ENCODE peak calls at places on chromosomes 13 and 19, in six cellular contexts. T is ovary, C is HFF-Myc, S is body of pancreas, Z is epithelial cell of esophagus, N is heart left ventricle. M is an unnamed sample.

GRCh38 chr13:112010714-112011113 is 56.2 kb upstream of the SOX1 start:
- DNase-seq in T (no peak), C (no peak), S (no peak), Z (no peak), N (no peak), M (no peak)

GRCh38 chr19:41324231-41324702 is 14.3 kb downstream of the CCDC97 start:
- DNase-seq in T (no peak), C (no peak), S (no peak), Z (no peak), N (peak), M (peak)

GRCh38 chr13:40017662-40018262 is 362.3 kb downstream of the COG6 start:
- DNase-seq in T (no peak), C (no peak), S (no peak), Z (no peak), N (no peak), M (no peak)

GRCh38 chr13:25529425-25529824 is 157.7 kb downstream of the ATP8A2 start:
- DNase-seq in T (no peak), C (no peak), S (no peak), Z (peak), N (no peak), M (no peak)

GRCh38 chr19:18446811-18447359 is 9.0 kb upstream of the ISYNA1 start:
- DNase-seq in T (no peak), C (no peak), S (no peak), Z (no peak), N (no peak), M (no peak)

GRCh38 chr13:100235311-100235901 is 146.5 kb downstream of the PCCA start:
- DNase-seq in T (no peak), C (peak), S (no peak), Z (peak), N (no peak), M (peak)

GRCh38 chr19:9132422-9132821 is 5.7 kb upstream of the OR7G3 start:
- DNase-seq in T (no peak), C (no peak), S (no peak), Z (no peak), N (no peak), M (no peak)

GRCh38 chr19:5767949-5768348 is 16.6 kb downstream of the PRR22 start:
- DNase-seq in T (no peak), C (no peak), S (no peak), Z (no peak), N (no peak), M (no peak)

GRCh38 chr19:6224308-6224675 is 55.5 kb downstream of the MLLT1 start:
- DNase-seq in T (no peak), C (no peak), S (no peak), Z (no peak), N (no peak), M (no peak)

GRCh38 chr13:57409121-57409520 is 222.4 kb upstream of the PCDH17 start:
- DNase-seq in T (no peak), C (no peak), S (no peak), Z (no peak), N (no peak), M (no peak)

GRCh38 chr13:97058417-97058816 is 64.1 kb upstream of the OXGR1 start:
- DNase-seq in T (no peak), C (no peak), S (no peak), Z (no peak), N (no peak), M (peak)

GRCh38 chr19:19514215-19514633 is 1.1 kb downstream of the TSSK6 start:
- DNase-seq in T (peak), C (no peak), S (peak), Z (no peak), N (peak), M (peak)

GRCh38 chr13:68927387-68928026 is 1180.1 kb upstream of the ATXN8OS start:
- DNase-seq in T (no peak), C (no peak), S (peak), Z (peak), N (no peak), M (peak)

GRCh38 chr19:19053508-19054314 is 10.1 kb upstream of the SLC25A42 start:
- DNase-seq in T (peak), C (no peak), S (peak), Z (peak), N (peak), M (peak)

GRCh38 chr13:30884543-30884942 is 21.5 kb upstream of the MEDAG start:
- DNase-seq in T (no peak), C (no peak), S (no peak), Z (no peak), N (no peak), M (no peak)

GRCh38 chr19:27794444-27795042 is 1418.4 kb downstream of the UQCRFS1 start:
- DNase-seq in T (no peak), C (no peak), S (no peak), Z (peak), N (no peak), M (peak)

GRCh38 chr19:39307233-39307821 is 11.1 kb downstream of the IFNL1 start:
- DNase-seq in T (no peak), C (no peak), S (no peak), Z (peak), N (no peak), M (no peak)

GRCh38 chr19:12838182-12838890 is at the start of gene MAST1:
- DNase-seq in T (no peak), C (no peak), S (peak), Z (peak), N (no peak), M (no peak)
- H3K4me3 ChIP-seq in T (no peak), C (peak), S (no peak), Z (peak), N (no peak), M (no peak)

GRCh38 chr13:35349673-35350278 is 126.7 kb downstream of the MAB21L1 start:
- DNase-seq in T (no peak), C (no peak), S (no peak), Z (peak), N (no peak), M (peak)

GRCh38 chr13:35354305-35354704 is 122.2 kb downstream of the MAB21L1 start:
- DNase-seq in T (no peak), C (no peak), S (no peak), Z (no peak), N (no peak), M (no peak)

GRCh38 chr13:35356572-35356971 is 119.9 kb downstream of the MAB21L1 start:
- DNase-seq in T (no peak), C (no peak), S (no peak), Z (no peak), N (no peak), M (no peak)

GRCh38 chr13:35349052-35349451 is 127.4 kb downstream of the MAB21L1 start:
- DNase-seq in T (no peak), C (no peak), S (no peak), Z (no peak), N (no peak), M (no peak)

DNA sequence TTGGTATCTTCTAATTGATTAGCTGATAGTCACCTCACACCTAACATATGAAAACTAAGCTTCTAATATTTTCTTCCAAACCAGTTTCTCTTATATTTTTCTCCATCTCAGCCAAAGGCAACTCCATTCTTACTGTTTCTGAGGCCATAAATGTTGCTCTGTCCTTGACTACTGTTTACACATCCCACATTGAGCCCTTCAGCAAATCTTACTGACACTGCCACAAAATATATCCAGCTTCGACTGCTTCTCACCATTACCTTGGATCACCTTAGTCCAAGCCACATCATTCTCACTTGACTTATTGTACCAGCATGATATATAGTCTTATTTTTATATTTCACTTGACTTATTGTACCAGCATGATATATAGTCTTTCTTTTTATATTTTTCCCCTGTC is 121.6 kb downstream of the MAB21L1 start:
- DNase-seq in T (no peak), C (no peak), S (no peak), Z (no peak), N (no peak), M (no peak)
- TF ChIP-seq CTCF in T (no peak), C (no peak), S (no peak), Z (no peak), N (no peak), M (no peak)

DNA sequence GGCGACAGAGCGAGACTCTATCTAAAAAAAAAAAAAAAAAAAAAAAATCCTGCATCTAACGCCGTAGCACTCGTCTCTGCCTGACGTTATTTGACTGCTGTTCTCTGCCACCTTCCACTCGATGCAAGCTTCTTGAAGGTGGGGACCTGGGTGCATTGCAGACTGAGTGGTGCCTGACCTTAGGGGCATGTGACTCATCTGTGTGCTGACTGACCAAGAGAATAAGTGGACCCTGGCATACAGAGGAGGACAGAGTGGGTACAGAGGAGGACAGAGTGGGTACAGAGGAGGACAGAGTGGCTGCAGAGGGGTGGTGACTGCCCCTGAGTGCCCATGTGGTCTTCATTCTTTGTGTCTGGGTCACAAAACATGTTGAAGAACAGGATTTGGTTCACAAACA is 7.6 kb downstream of the WTIP start:
- DNase-seq in T (no peak), C (no peak), S (no peak), Z (no peak), N (no peak), M (no peak)
- H3K4me3 ChIP-seq in T (no peak), C (no peak), S (no peak), Z (no peak), N (no peak), M (no peak)

GRCh38 chr13:91383836-91384235 is 14.6 kb upstream of the GPC5 start:
- DNase-seq in T (no peak), C (no peak), S (no peak), Z (no peak), N (no peak), M (no peak)

GRCh38 chr13:91384891-91385290 is 13.5 kb upstream of the GPC5 start:
- DNase-seq in T (no peak), C (no peak), S (no peak), Z (no peak), N (no peak), M (no peak)

GRCh38 chr13:91381371-91381770 is 17.1 kb upstream of the GPC5 start:
- DNase-seq in T (no peak), C (no peak), S (no peak), Z (peak), N (no peak), M (peak)
- TF ChIP-seq CTCF in T (no peak), C (peak), S (peak), Z (peak), N (peak), M (peak)

GRCh38 chr13:108495686-108496363 is 133.6 kb upstream of the MYO16 start:
- DNase-seq in T (no peak), C (no peak), S (no peak), Z (peak), N (no peak), M (peak)
- H3K4me3 ChIP-seq in T (no peak), C (peak), S (no peak), Z (no peak), N (peak), M (peak)

GRCh38 chr13:45473627-45474026 is 8.9 kb downstream of the COG3 start:
- DNase-seq in T (no peak), C (no peak), S (no peak), Z (no peak), N (no peak), M (peak)
- TF ChIP-seq CTCF in T (no peak), C (no peak), S (peak), Z (peak), N (no peak), M (peak)

GRCh38 chr19:55581828-55582223 is 1.2 kb upstream of the ZNF579 start:
- DNase-seq in T (no peak), C (no peak), S (no peak), Z (no peak), N (no peak), M (no peak)
- H3K4me3 ChIP-seq in T (no peak), C (no peak), S (no peak), Z (no peak), N (no peak), M (no peak)

DNA sequence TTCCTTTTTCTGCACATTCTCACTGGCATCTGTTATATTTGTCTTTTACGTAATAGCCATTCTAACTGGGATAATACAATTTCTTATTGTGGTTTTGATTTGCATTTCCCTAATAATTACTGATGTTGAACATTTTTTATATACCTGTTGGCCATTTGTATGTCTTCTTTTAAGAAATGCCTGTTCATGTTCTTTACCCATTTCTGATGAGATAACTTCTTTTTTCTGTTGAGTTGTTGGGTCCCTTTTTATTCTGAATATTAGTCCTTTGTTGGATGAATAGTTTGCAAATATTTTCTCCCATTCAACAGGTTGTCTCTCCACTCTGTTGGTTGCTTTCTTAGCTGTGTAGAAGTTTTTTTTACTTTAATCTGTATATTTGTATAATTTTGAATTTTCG is 147.7 kb upstream of the TRPC4 start:
- DNase-seq in T (no peak), C (no peak), S (no peak), Z (no peak), N (no peak), M (no peak)
- TF ChIP-seq CTCF in T (no peak), C (no peak), S (no peak), Z (no peak), N (no peak), M (no peak)

GRCh38 chr19:10478903-10479384 is 24.2 kb downstream of the KEAP1 start:
- DNase-seq in T (peak), C (peak), S (peak), Z (peak), N (peak), M (peak)
- H3K4me3 ChIP-seq in T (peak), C (peak), S (no peak), Z (peak), N (peak), M (peak)